ENCODE peak calls at places on chromosomes 3 and 15, in six cellular contexts. A is epithelial cell of esophagus; V is NCI-H2081; P is effector CD4-positive, alpha-beta T cell; F is WTC11; M is heart left ventricle. X is an unnamed sample.

GRCh38 chr3:156535162-156535627 is 19.7 kb downstream of the SSR3 start:
- DNase-seq in F (no peak), M (no peak), A (peak; percentile 98), V (no peak), P (no peak), X (peak; percentile 51)

GRCh38 chr3:184737641-184738518 is 26.0 kb upstream of the MAGEF1 start:
- DNase-seq in A (peak; percentile 97), M (no peak), V (no peak), F (no peak), P (no peak), X (no peak)

GRCh38 chr3:172562881-172563835 is 39.9 kb upstream of the TNFSF10 start:
- DNase-seq in P (no peak), F (no peak), M (no peak), A (peak; percentile 94), V (no peak), X (no peak)

GRCh38 chr3:119794971-119795612 is 13.2 kb downstream of the NR1I2 start:
- DNase-seq in V (no peak), P (no peak), A (peak; percentile 31), F (peak; percentile 35), M (no peak), X (peak; percentile 82)

GRCh38 chr3:15292765-15293522 is 39.4 kb downstream of the SH3BP5 start:
- DNase-seq in V (no peak), A (no peak), M (no peak), F (no peak), P (no peak), X (peak; percentile 32)

GRCh38 chr3:57889807-57890206 is 118.4 kb upstream of the FLNB start:
- DNase-seq in V (no peak), A (no peak), F (no peak), P (no peak), M (no peak), X (no peak)

GRCh38 chr3:169542347-169542751 is 121.2 kb downstream of the MECOM start:
- DNase-seq in P (no peak), M (no peak), A (no peak), F (no peak), V (peak; percentile 32), X (no peak)

GRCh38 chr3:42904076-42904475 is 1.9 kb upstream of the ZNF662 start:
- DNase-seq in A (no peak), F (no peak), P (no peak), V (no peak), M (no peak), X (no peak)

GRCh38 chr3:42649006-42649405 is 4.5 kb upstream of the ZBTB47 start:
- DNase-seq in A (no peak), F (no peak), V (no peak), P (no peak), M (no peak), X (no peak)

GRCh38 chr15:70190296-70190695 is 92.6 kb upstream of the TLE3 start:
- DNase-seq in A (no peak), M (no peak), V (no peak), F (no peak), P (no peak), X (no peak)

GRCh38 chr15:28960979-28961378 is 75.2 kb downstream of the APBA2 start:
- DNase-seq in P (no peak), A (peak; percentile 88), M (no peak), V (no peak), F (no peak), X (no peak)

GRCh38 chr3:194905696-194906095 is 220.0 kb downstream of the FAM43A start:
- DNase-seq in F (no peak), V (no peak), P (no peak), M (no peak), A (no peak), X (no peak)

GRCh38 chr15:72534522-72534921 is 60.4 kb downstream of the ARIH1 start:
- DNase-seq in A (no peak), P (peak; percentile 34), M (no peak), F (no peak), V (no peak), X (no peak)

GRCh38 chr3:51897391-51897790 is 5.8 kb downstream of the IQCF1 start:
- DNase-seq in A (no peak), M (no peak), F (no peak), V (no peak), P (no peak), X (no peak)

GRCh38 chr3:142647856-142648255 is 51.7 kb downstream of the PLS1 start:
- DNase-seq in A (peak; percentile 91), F (no peak), V (no peak), M (no peak), P (no peak), X (peak; percentile 64)

GRCh38 chr3:124497487-124497886 is 232.8 kb upstream of the UMPS start:
- DNase-seq in P (no peak), M (no peak), V (no peak), A (no peak), F (no peak), X (no peak)

GRCh38 chr15:27358751-27359434 is 387.9 kb downstream of the GABRG3 start:
- DNase-seq in A (no peak), M (peak; percentile 52), F (peak; percentile 82), V (peak; percentile 2), P (no peak), X (no peak)

GRCh38 chr3:19792388-19792787 is 141.6 kb downstream of the EFHB start:
- DNase-seq in A (no peak), V (no peak), F (no peak), P (no peak), M (no peak), X (no peak)

GRCh38 chr3:66554178-66554577 is 53.4 kb upstream of the LRIG1 start:
- DNase-seq in A (peak; percentile 11), F (no peak), M (no peak), P (no peak), V (no peak), X (no peak)

GRCh38 chr3:56986347-56986746 is 74.1 kb upstream of the SPATA12 start:
- DNase-seq in P (no peak), V (no peak), F (no peak), A (no peak), M (no peak), X (no peak)

GRCh38 chr3:18236726-18237125 is 188.4 kb downstream of the SATB1 start:
- DNase-seq in P (no peak), M (no peak), A (no peak), F (no peak), V (no peak), X (no peak)